ENCODE peak calls at places on chromosome X, in seven cellular contexts. X is H9, T is IMR-90, B is trophoblast cell, K is neuronal stem cell, U is mesenchymal stem cell, Q is H1. E is an unnamed sample.

GRCh38 chrX:317424-318067 is 1.1 kb downstream of the GTPBP6 start:
- DNase-seq in X (no peak), T (no peak), B (no peak), K (no peak), U (no peak), Q (no peak), E (no peak)

GRCh38 chrX:33014086-33014485 is 197.3 kb downstream of the DMD start:
- DNase-seq in X (no peak), T (no peak), B (no peak), K (no peak), U (no peak), Q (no peak), E (no peak)

GRCh38 chrX:153726286-153727107 is 1.8 kb downstream of the ABCD1 start:
- DNase-seq in X (peak), T (peak), B (peak), K (peak), U (peak), Q (peak), E (peak)

GRCh38 chrX:13126785-13127184 is 82.4 kb upstream of the FAM9C start:
- DNase-seq in X (no peak), T (no peak), B (no peak), K (no peak), U (peak), Q (no peak), E (no peak)

GRCh38 chrX:154123241-154124219 is 20.5 kb upstream of the OPN1LW start:
- DNase-seq in X (no peak), T (no peak), B (peak), K (no peak), U (no peak), Q (no peak), E (peak)

GRCh38 chrX:110037181-110037580 is 34.3 kb downstream of the TMEM164 start:
- DNase-seq in X (no peak), T (no peak), B (no peak), K (no peak), U (no peak), Q (no peak), E (no peak)

GRCh38 chrX:106932960-106933537 is 12.8 kb downstream of the CLDN2 start:
- DNase-seq in X (no peak), T (peak), B (peak), K (no peak), U (peak), Q (no peak), E (peak)

GRCh38 chrX:397575-397974 is 10.9 kb upstream of the PPP2R3B start:
- DNase-seq in X (peak), T (peak), B (peak), K (peak), U (peak), Q (peak), E (peak)

GRCh38 chrX:103530540-103530939 is 11.3 kb upstream of the RAB40A start:
- DNase-seq in X (no peak), T (peak), B (no peak), K (no peak), U (no peak), Q (no peak), E (no peak)

GRCh38 chrX:10101269-10101668 is 55.5 kb upstream of the CLCN4 start:
- DNase-seq in X (no peak), T (peak), B (peak), K (no peak), U (peak), Q (no peak), E (no peak)

GRCh38 chrX:39337461-39337860 is 536.2 kb downstream of the MID1IP1 start:
- DNase-seq in X (no peak), T (no peak), B (no peak), K (no peak), U (no peak), Q (no peak), E (no peak)

GRCh38 chrX:7690842-7691241 is 152.1 kb upstream of the VCX start:
- DNase-seq in X (peak), T (no peak), B (no peak), K (no peak), U (no peak), Q (no peak), E (peak)

GRCh38 chrX:84219551-84219950 is 31.6 kb upstream of the RPS6KA6 start:
- DNase-seq in X (no peak), T (no peak), B (no peak), K (no peak), U (no peak), Q (no peak), E (peak)

GRCh38 chrX:53437211-53437610 is 3.0 kb upstream of the HSD17B10 start:
- DNase-seq in X (no peak), T (no peak), B (no peak), K (no peak), U (no peak), Q (no peak), E (no peak)

GRCh38 chrX:29295987-29296680 is 708.9 kb downstream of the IL1RAPL1 start:
- DNase-seq in X (no peak), T (peak), B (no peak), K (no peak), U (peak), Q (no peak), E (no peak)

GRCh38 chrX:108224727-108225455 is 133.3 kb downstream of the ATG4A start:
- DNase-seq in X (peak), T (peak), B (no peak), K (peak), U (peak), Q (no peak), E (peak)

GRCh38 chrX:86421771-86422170 is 273.5 kb downstream of the DACH2 start:
- DNase-seq in X (no peak), T (no peak), B (no peak), K (no peak), U (no peak), Q (no peak), E (no peak)

GRCh38 chrX:1500701-1501624 is 36.0 kb downstream of the P2RY8 start:
- DNase-seq in X (no peak), T (no peak), B (no peak), K (no peak), U (no peak), Q (no peak), E (no peak)

GRCh38 chrX:130975947-130976346 is 72.9 kb upstream of the ENOX2 start:
- DNase-seq in X (no peak), T (peak), B (peak), K (peak), U (peak), Q (no peak), E (peak)

GRCh38 chrX:42992199-42992943 is 214.4 kb upstream of the PPP1R2C start:
- DNase-seq in X (no peak), T (no peak), B (no peak), K (no peak), U (peak), Q (no peak), E (peak)

GRCh38 chrX:10190367-10190766 is 33.6 kb downstream of the CLCN4 start:
- DNase-seq in X (no peak), T (peak), B (peak), K (no peak), U (peak), Q (no peak), E (peak)

GRCh38 chrX:154655346-154655745 is 2.0 kb upstream of the CTAG2 start:
- DNase-seq in X (no peak), T (no peak), B (no peak), K (no peak), U (no peak), Q (no peak), E (no peak)

GRCh38 chrX:107710617-107711391 is 64.8 kb downstream of the TSC22D3 start:
- DNase-seq in X (no peak), T (peak), B (peak), K (peak), U (peak), Q (no peak), E (peak)

GRCh38 chrX:138748480-138748879 is 37.0 kb upstream of the FGF13 start:
- DNase-seq in X (no peak), T (peak), B (no peak), K (no peak), U (no peak), Q (no peak), E (no peak)

GRCh38 chrX:153765138-153766079 is 1.4 kb downstream of the PLXNB3 start:
- DNase-seq in X (peak), T (peak), B (no peak), K (no peak), U (peak), Q (no peak), E (peak)

GRCh38 chrX:16946971-16947562 is 609 bp downstream of the REPS2 start:
- DNase-seq in X (no peak), T (no peak), B (no peak), K (no peak), U (no peak), Q (no peak), E (no peak)

GRCh38 chrX:48972214-48973164 is 845 bp upstream of the KCND1 start:
- DNase-seq in X (peak), T (peak), B (peak), K (no peak), U (peak), Q (no peak), E (peak)

GRCh38 chrX:101347859-101348451 is 587 bp downstream of the TIMM8A start:
- DNase-seq in X (no peak), T (peak), B (no peak), K (no peak), U (peak), Q (no peak), E (no peak)

GRCh38 chrX:135543924-135544323 is 23.5 kb downstream of the INTS6L start:
- DNase-seq in X (peak), T (no peak), B (no peak), K (no peak), U (no peak), Q (no peak), E (peak)

GRCh38 chrX:20231598-20231997 is 35.1 kb downstream of the RPS6KA3 start:
- DNase-seq in X (no peak), T (no peak), B (no peak), K (no peak), U (no peak), Q (no peak), E (no peak)

GRCh38 chrX:130082244-130083106 is 27.8 kb downstream of the ELF4 start:
- DNase-seq in X (no peak), T (no peak), B (no peak), K (no peak), U (peak), Q (no peak), E (no peak)

GRCh38 chrX:150456466-150456865 is 93.3 kb downstream of the MAMLD1 start:
- DNase-seq in X (no peak), T (no peak), B (no peak), K (no peak), U (no peak), Q (no peak), E (no peak)

GRCh38 chrX:83845397-83845796 is 15.5 kb upstream of the CYLC1 start:
- DNase-seq in X (no peak), T (peak), B (no peak), K (peak), U (peak), Q (no peak), E (peak)

GRCh38 chrX:23380581-23380980 is 45.9 kb downstream of the PTCHD1 start:
- DNase-seq in X (peak), T (no peak), B (no peak), K (no peak), U (no peak), Q (peak), E (peak)

GRCh38 chrX:13432376-13432775 is 112.5 kb upstream of the ATXN3L start:
- DNase-seq in X (no peak), T (peak), B (no peak), K (no peak), U (peak), Q (no peak), E (no peak)

GRCh38 chrX:110588164-110588563 is 207.5 kb downstream of the CHRDL1 start:
- DNase-seq in X (no peak), T (no peak), B (no peak), K (no peak), U (no peak), Q (no peak), E (no peak)

GRCh38 chrX:41406211-41406610 is 40.9 kb upstream of the NYX start:
- DNase-seq in X (no peak), T (peak), B (no peak), K (no peak), U (peak), Q (no peak), E (no peak)

GRCh38 chrX:152641256-152641875 is 3.7 kb downstream of the GABRQ start:
- DNase-seq in X (peak), T (no peak), B (no peak), K (no peak), U (no peak), Q (no peak), E (peak)

GRCh38 chrX:152639426-152639825 is 1.7 kb downstream of the GABRQ start:
- DNase-seq in X (no peak), T (no peak), B (no peak), K (no peak), U (no peak), Q (no peak), E (no peak)

GRCh38 chrX:152640039-152640818 is 2.5 kb downstream of the GABRQ start:
- DNase-seq in X (peak), T (peak), B (no peak), K (no peak), U (no peak), Q (no peak), E (no peak)

GRCh38 chrX:152641996-152642395 is 4.3 kb downstream of the GABRQ start:
- DNase-seq in X (peak), T (peak), B (no peak), K (peak), U (no peak), Q (no peak), E (peak)

DNA sequence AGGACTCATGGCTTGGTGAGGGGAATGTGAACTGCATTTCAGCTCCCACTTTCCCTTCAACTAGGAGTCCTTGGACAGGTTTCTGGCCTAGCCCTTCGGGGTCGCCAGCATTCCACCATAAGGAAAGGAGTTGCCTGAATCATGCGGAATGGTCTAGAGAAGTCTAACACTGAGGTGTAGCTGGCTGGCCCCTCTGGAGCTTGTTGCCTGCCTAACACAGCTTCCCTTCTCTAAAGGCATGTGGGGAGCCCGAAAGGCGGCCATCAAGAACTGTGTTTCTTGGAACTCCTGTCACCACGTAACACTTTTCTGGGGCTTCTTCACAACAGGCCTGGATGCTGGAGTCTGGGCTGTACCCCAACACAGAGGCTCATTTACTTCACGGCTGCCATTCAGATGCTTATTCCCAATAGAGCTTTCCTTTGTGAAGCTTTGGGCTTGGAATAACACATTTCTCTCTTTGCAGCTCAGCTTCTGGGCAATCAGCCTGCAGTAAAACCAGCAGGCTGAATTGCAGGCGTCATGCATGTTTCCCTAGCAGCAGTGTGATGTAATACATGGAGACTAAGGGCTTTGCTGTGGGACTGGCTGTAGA is 5.3 kb downstream of the GABRQ start:
- DNase-seq in X (no peak), T (no peak), B (no peak), K (no peak), U (no peak), Q (no peak), E (no peak)
- H2BK120ac ChIP-seq in X (no peak), T (no peak), B (no peak), K (no peak), U (no peak), Q (no peak), E (no peak)

DNA sequence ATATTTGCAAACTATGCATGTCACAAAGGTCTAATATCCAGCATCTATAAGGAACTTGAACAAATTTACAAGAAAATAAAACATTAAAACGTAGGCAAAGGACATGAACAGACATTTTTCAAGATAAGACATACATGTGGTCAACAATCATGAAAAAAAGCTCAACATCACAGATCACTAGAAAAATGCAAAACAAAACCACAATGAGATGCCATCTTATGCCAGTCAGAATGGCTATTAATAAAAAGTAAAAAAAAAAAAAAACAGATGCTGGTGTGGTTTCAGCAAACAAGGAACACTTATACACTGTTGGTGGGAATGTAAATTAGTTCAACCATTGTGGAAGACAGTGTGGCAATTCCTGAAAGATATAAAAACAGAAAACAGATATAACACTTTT is 75.8 kb upstream of the IL13RA2 start:
- DNase-seq in X (no peak), T (no peak), B (no peak), K (no peak), U (peak), Q (no peak), E (no peak)
- H2BK120ac ChIP-seq in X (no peak), T (no peak), B (no peak), K (no peak), U (no peak), Q (no peak), E (no peak)

DNA sequence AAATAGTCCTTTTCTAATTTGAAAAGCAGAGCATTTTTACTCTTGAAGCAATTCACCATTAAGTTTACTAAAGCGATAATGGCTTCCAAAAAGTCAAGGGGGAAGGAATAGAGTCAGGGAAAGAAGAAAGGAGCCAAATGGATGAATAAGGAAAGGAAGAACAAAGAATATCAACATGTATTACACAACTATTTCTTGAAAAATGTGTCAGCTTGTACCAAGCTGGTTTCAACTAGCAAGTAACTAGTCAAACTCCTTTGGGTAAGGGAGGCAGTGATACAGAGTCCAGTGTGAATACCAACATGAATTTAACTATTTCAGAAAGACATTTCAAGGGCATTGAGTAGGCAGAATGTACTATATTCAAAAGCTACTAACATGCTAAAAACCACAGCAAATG is 112.1 kb downstream of the ARHGAP6 start:
- DNase-seq in X (no peak), T (no peak), B (no peak), K (no peak), U (no peak), Q (no peak), E (no peak)
- H2BK120ac ChIP-seq in X (no peak), T (no peak), B (no peak), K (no peak), U (no peak), Q (no peak), E (no peak)

GRCh38 chrX:81286075-81286474 is 84.2 kb downstream of the SH3BGRL start:
- DNase-seq in X (no peak), T (no peak), B (no peak), K (no peak), U (no peak), Q (no peak), E (no peak)
- H2BK120ac ChIP-seq in X (no peak), T (no peak), B (no peak), K (no peak), U (no peak), Q (no peak), E (no peak)

GRCh38 chrX:63740382-63740781 is 44.6 kb downstream of the ARHGEF9 start:
- DNase-seq in X (no peak), T (no peak), B (no peak), K (no peak), U (no peak), Q (no peak), E (no peak)
- H2BK120ac ChIP-seq in X (no peak), T (no peak), B (no peak), K (no peak), U (no peak), Q (no peak), E (no peak)

GRCh38 chrX:148372925-148373324 is 127.5 kb upstream of the AFF2 start:
- DNase-seq in X (no peak), T (no peak), B (no peak), K (no peak), U (no peak), Q (no peak), E (no peak)
- H2BK120ac ChIP-seq in X (no peak), T (no peak), B (no peak), K (no peak), U (no peak), Q (no peak), E (no peak)

E was measured in mesendoderm.